ENCODE peak calls at places on chromosomes 12 and 14, in five cellular contexts. One of them, this sample, is unnamed.

GRCh38 chr12:3295648-3296408 is 195.2 kb upstream of the PRMT8 start:
- DNase-seq in astrocyte of the spinal cord: peak; percentile 39
- DNase-seq in progenitor cell of endocrine pancreas: no peak
- DNase-seq in ovary: no peak
- DNase-seq in lower leg skin: no peak
- DNase-seq in this sample: no peak

GRCh38 chr12:46556105-46556559 is 183.6 kb upstream of the SLC38A2 start:
- DNase-seq in astrocyte of the spinal cord: peak; percentile 91
- DNase-seq in lower leg skin: no peak
- DNase-seq in ovary: no peak
- DNase-seq in progenitor cell of endocrine pancreas: no peak
- DNase-seq in this sample: no peak

GRCh38 chr12:116135209-116135930 is 142.1 kb downstream of the MED13L start:
- DNase-seq in progenitor cell of endocrine pancreas: no peak
- DNase-seq in ovary: no peak
- DNase-seq in lower leg skin: no peak
- DNase-seq in astrocyte of the spinal cord: peak; percentile 67
- DNase-seq in this sample: no peak

GRCh38 chr12:63915105-63915830 is 70.8 kb downstream of the SRGAP1 start:
- DNase-seq in ovary: no peak
- DNase-seq in astrocyte of the spinal cord: peak; percentile 72
- DNase-seq in lower leg skin: no peak
- DNase-seq in progenitor cell of endocrine pancreas: no peak
- DNase-seq in this sample: no peak

GRCh38 chr14:91264151-91265150 is 19.9 kb upstream of the GPR68 start:
- DNase-seq in lower leg skin: no peak
- DNase-seq in progenitor cell of endocrine pancreas: no peak
- DNase-seq in astrocyte of the spinal cord: no peak
- DNase-seq in ovary: no peak
- DNase-seq in this sample: peak; percentile 39

GRCh38 chr12:113870890-113871289 is 95.2 kb downstream of the RBM19 start:
- DNase-seq in ovary: no peak
- DNase-seq in progenitor cell of endocrine pancreas: no peak
- DNase-seq in lower leg skin: no peak
- DNase-seq in astrocyte of the spinal cord: no peak
- DNase-seq in this sample: no peak

GRCh38 chr12:162467-163307 is 51.3 kb downstream of the SLC6A12 start:
- DNase-seq in ovary: no peak
- DNase-seq in progenitor cell of endocrine pancreas: no peak
- DNase-seq in lower leg skin: no peak
- DNase-seq in astrocyte of the spinal cord: no peak
- DNase-seq in this sample: no peak

GRCh38 chr12:92010853-92011701 is 134.6 kb downstream of the BTG1 start:
- DNase-seq in progenitor cell of endocrine pancreas: no peak
- DNase-seq in ovary: no peak
- DNase-seq in lower leg skin: no peak
- DNase-seq in astrocyte of the spinal cord: no peak
- DNase-seq in this sample: no peak

GRCh38 chr14:73237219-73237785 is at the start of gene PAPLN:
- DNase-seq in astrocyte of the spinal cord: no peak
- DNase-seq in ovary: peak; percentile 52
- DNase-seq in lower leg skin: no peak
- DNase-seq in progenitor cell of endocrine pancreas: no peak
- DNase-seq in this sample: no peak

GRCh38 chr14:102496331-102496691 is 13.3 kb downstream of the ANKRD9 start:
- DNase-seq in astrocyte of the spinal cord: no peak
- DNase-seq in ovary: no peak
- DNase-seq in progenitor cell of endocrine pancreas: no peak
- DNase-seq in lower leg skin: no peak
- DNase-seq in this sample: no peak

GRCh38 chr14:64539186-64539552 is 1.4 kb upstream of the HSPA2 start:
- DNase-seq in ovary: no peak
- DNase-seq in astrocyte of the spinal cord: no peak
- DNase-seq in progenitor cell of endocrine pancreas: no peak
- DNase-seq in lower leg skin: no peak
- DNase-seq in this sample: no peak

GRCh38 chr12:46154221-46154975 is 114.4 kb downstream of the SLC38A1 start:
- DNase-seq in progenitor cell of endocrine pancreas: no peak
- DNase-seq in ovary: no peak
- DNase-seq in lower leg skin: no peak
- DNase-seq in astrocyte of the spinal cord: peak; percentile 51
- DNase-seq in this sample: no peak

GRCh38 chr14:101062065-101062450 is 158.5 kb upstream of the RTL1 start:
- DNase-seq in progenitor cell of endocrine pancreas: no peak
- DNase-seq in lower leg skin: no peak
- DNase-seq in astrocyte of the spinal cord: no peak
- DNase-seq in ovary: no peak
- DNase-seq in this sample: no peak

GRCh38 chr14:64717870-64718269 is 13.6 kb downstream of the PLEKHG3 start:
- DNase-seq in progenitor cell of endocrine pancreas: no peak
- DNase-seq in ovary: peak; percentile 62
- DNase-seq in lower leg skin: peak; percentile 45
- DNase-seq in astrocyte of the spinal cord: no peak
- DNase-seq in this sample: no peak

GRCh38 chr12:117192057-117192456 is 1.8 kb upstream of the FBXO21 start:
- DNase-seq in lower leg skin: no peak
- DNase-seq in astrocyte of the spinal cord: no peak
- DNase-seq in progenitor cell of endocrine pancreas: no peak
- DNase-seq in ovary: peak; percentile 30
- DNase-seq in this sample: no peak

DNA sequence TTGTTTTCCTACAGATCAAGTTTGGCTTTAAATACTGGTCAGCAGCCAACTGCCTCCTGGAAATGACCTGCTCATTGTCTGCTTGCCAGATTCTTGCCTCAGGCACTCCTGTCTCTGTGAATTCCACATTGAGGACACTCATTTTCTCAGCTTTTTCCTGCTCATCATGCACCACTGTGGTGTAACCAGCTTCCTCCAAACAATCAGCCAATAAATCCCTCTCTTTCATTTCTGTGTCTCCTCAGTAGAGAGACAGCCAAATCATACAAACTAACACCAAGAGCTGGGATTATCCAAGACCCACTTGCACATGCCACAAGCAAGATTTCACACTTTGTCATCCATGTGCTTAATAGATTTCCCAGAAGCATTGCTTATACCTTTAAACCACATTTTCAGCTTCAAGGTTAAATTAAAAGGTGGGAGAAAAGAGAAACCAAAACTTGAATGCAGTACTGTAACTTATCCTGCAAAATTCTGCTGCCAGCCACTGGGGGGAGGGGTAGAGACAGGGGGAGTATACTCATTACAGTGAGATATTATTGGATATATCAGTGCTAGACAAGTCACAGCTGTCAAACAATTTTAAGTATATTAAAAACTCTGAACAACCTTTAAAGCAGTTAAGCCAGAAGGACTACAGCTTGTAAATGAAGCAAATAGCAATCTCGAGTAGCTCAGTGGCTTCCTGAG is 105.0 kb downstream of the PPP2R5E start:
- DNase-seq in ovary: peak; percentile 59
- DNase-seq in lower leg skin: peak; percentile 58
- DNase-seq in astrocyte of the spinal cord: peak; percentile 94
- DNase-seq in progenitor cell of endocrine pancreas: no peak
- DNase-seq in this sample: no peak
- TF ChIP-seq CTCF in ovary: no peak
- TF ChIP-seq CTCF in lower leg skin: no peak
- TF ChIP-seq CTCF in astrocyte of the spinal cord: peak; percentile 31
- TF ChIP-seq CTCF in progenitor cell of endocrine pancreas: no peak
- TF ChIP-seq CTCF in this sample: no peak

DNA sequence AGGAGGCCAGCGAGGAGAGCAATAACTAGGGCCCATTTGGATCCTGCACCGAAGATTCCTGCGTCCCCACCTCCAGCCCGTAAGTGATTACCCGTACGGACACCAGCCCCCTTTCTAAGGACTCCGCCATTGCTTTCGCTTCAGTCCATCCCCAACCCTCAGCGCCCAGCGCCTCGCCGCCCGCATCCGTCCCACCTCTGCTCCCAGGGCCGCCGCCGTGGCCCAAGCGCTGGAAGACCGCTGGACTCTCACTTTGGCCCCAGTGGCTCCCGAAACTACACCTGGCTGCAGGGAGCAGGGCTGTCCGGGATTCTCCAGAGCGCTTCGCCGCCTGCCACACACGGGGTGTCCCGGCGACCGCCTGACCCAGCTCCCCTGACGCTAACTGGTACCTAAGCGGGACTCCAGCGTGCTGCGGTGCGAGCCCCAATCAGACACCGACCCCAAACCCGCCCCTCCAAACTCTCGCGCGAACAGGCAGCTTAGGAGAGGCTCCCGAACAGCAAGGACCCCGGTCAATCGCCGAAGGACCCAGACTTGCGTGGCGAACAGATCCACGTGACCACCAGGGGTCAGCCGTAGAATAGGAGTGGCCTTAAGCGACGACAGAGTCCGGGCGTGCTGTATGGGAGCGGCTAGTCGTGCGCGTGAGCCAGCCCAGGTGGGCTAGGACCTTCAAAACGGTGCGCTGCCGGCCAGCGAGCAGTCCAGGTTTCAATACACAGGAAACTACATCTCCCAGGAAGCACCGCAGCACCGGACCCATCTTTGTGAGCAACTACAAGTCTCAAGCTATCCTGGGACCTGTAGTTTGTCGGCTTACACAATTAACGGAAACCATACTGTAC is at the start of gene CNPY2:
- DNase-seq in lower leg skin: peak; percentile 94
- DNase-seq in astrocyte of the spinal cord: peak; percentile 98
- DNase-seq in ovary: peak; percentile 94
- DNase-seq in progenitor cell of endocrine pancreas: peak; percentile 96
- DNase-seq in this sample: peak; percentile 85
- TF ChIP-seq CTCF in lower leg skin: no peak
- TF ChIP-seq CTCF in astrocyte of the spinal cord: no peak
- TF ChIP-seq CTCF in ovary: no peak
- TF ChIP-seq CTCF in progenitor cell of endocrine pancreas: peak; percentile 10
- TF ChIP-seq CTCF in this sample: no peak

GRCh38 chr12:119804011-119804641 is 73.0 kb downstream of the CIT start:
- DNase-seq in astrocyte of the spinal cord: peak; percentile 68
- DNase-seq in lower leg skin: peak; percentile 33
- DNase-seq in progenitor cell of endocrine pancreas: peak; percentile 58
- DNase-seq in ovary: no peak
- DNase-seq in this sample: no peak
- TF ChIP-seq CTCF in astrocyte of the spinal cord: peak; percentile 52
- TF ChIP-seq CTCF in lower leg skin: no peak
- TF ChIP-seq CTCF in progenitor cell of endocrine pancreas: peak; percentile 71
- TF ChIP-seq CTCF in ovary: no peak
- TF ChIP-seq CTCF in this sample: no peak

DNA sequence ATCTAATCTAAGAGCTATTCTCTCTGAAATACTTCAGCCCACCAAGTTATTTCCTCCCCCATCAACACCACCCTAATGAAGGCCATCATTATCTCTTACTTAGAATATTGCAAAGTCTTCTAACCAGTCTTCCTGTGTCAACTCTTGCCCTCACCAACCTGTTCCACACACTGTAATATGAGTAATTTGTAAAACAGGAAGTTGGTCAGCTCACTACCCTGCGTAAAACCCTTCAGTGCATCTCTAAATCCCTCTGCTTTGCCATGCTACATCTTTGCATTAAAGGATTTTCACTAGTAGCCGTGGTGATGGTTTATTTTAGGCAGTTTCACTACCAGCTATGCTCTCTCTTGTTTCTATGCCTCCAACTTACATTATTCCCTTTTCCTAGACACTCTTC is 70.0 kb downstream of the KIF21A start:
- DNase-seq in astrocyte of the spinal cord: peak; percentile 9
- DNase-seq in lower leg skin: no peak
- DNase-seq in progenitor cell of endocrine pancreas: no peak
- DNase-seq in ovary: no peak
- DNase-seq in this sample: no peak
- TF ChIP-seq CTCF in astrocyte of the spinal cord: no peak
- TF ChIP-seq CTCF in lower leg skin: no peak
- TF ChIP-seq CTCF in progenitor cell of endocrine pancreas: no peak
- TF ChIP-seq CTCF in ovary: no peak
- TF ChIP-seq CTCF in this sample: no peak

GRCh38 chr14:86799244-86799647 is 1193.7 kb downstream of the GALC start:
- DNase-seq in progenitor cell of endocrine pancreas: no peak
- DNase-seq in lower leg skin: peak; percentile 18
- DNase-seq in astrocyte of the spinal cord: peak; percentile 85
- DNase-seq in ovary: no peak
- DNase-seq in this sample: no peak
- TF ChIP-seq CTCF in progenitor cell of endocrine pancreas: no peak
- TF ChIP-seq CTCF in lower leg skin: no peak
- TF ChIP-seq CTCF in astrocyte of the spinal cord: no peak
- TF ChIP-seq CTCF in ovary: no peak
- TF ChIP-seq CTCF in this sample: no peak

GRCh38 chr12:43501705-43502104 is 50.3 kb downstream of the ADAMTS20 start:
- DNase-seq in ovary: no peak
- DNase-seq in lower leg skin: no peak
- DNase-seq in astrocyte of the spinal cord: peak; percentile 48
- DNase-seq in progenitor cell of endocrine pancreas: no peak
- DNase-seq in this sample: no peak
- TF ChIP-seq CTCF in ovary: no peak
- TF ChIP-seq CTCF in lower leg skin: no peak
- TF ChIP-seq CTCF in astrocyte of the spinal cord: peak; percentile 65
- TF ChIP-seq CTCF in progenitor cell of endocrine pancreas: peak; percentile 62
- TF ChIP-seq CTCF in this sample: no peak

This sample was measured in activated B cell treated with CpG ODN at 0.5 μM for 24 hours.